ENCODE peak calls at places on chromosome 20, in ten cellular contexts. One of them, this sample, is unnamed.

GRCh38 chr20:5557123-5557522 is 193.1 kb upstream of the SHLD1 start:
- DNase-seq in stimulated activated naive CD4-positive, alpha-beta T cell: peak; percentile 28
- DNase-seq in activated CD4-positive, CD25-positive, alpha-beta regulatory T cell treated with anti-CD3 and anti-CD28 coated beads, Interleukin-2, amount 50 U/mL, for 16 hours: peak; percentile 16
- DNase-seq in HCT116: peak; percentile 13
- DNase-seq in neural crest cell: peak; percentile 35
- DNase-seq in mesothelial cell of epicardium: no peak
- DNase-seq in astrocyte of the spinal cord: peak; percentile 50
- DNase-seq in head of caudate nucleus: peak; percentile 47
- DNase-seq in astrocyte of the hippocampus: peak; percentile 62
- DNase-seq in stomach: peak; percentile 54
- DNase-seq in this sample: no peak

GRCh38 chr20:58498445-58499068 is 16.6 kb downstream of the APCDD1L start:
- DNase-seq in stimulated activated naive CD4-positive, alpha-beta T cell: no peak
- DNase-seq in activated CD4-positive, CD25-positive, alpha-beta regulatory T cell treated with anti-CD3 and anti-CD28 coated beads, Interleukin-2, amount 50 U/mL, for 16 hours: no peak
- DNase-seq in HCT116: no peak
- DNase-seq in neural crest cell: no peak
- DNase-seq in mesothelial cell of epicardium: no peak
- DNase-seq in astrocyte of the spinal cord: no peak
- DNase-seq in head of caudate nucleus: no peak
- DNase-seq in astrocyte of the hippocampus: no peak
- DNase-seq in stomach: peak; percentile 31
- DNase-seq in this sample: peak; percentile 62

GRCh38 chr20:63536997-63537524 is at the start of gene PTK6:
- DNase-seq in stimulated activated naive CD4-positive, alpha-beta T cell: peak; percentile 10
- DNase-seq in activated CD4-positive, CD25-positive, alpha-beta regulatory T cell treated with anti-CD3 and anti-CD28 coated beads, Interleukin-2, amount 50 U/mL, for 16 hours: no peak
- DNase-seq in HCT116: no peak
- DNase-seq in neural crest cell: no peak
- DNase-seq in mesothelial cell of epicardium: no peak
- DNase-seq in astrocyte of the spinal cord: no peak
- DNase-seq in head of caudate nucleus: no peak
- DNase-seq in astrocyte of the hippocampus: no peak
- DNase-seq in stomach: peak; percentile 84
- DNase-seq in this sample: no peak

GRCh38 chr20:37336369-37337207 is 9.4 kb upstream of the SRC start:
- DNase-seq in stimulated activated naive CD4-positive, alpha-beta T cell: no peak
- DNase-seq in activated CD4-positive, CD25-positive, alpha-beta regulatory T cell treated with anti-CD3 and anti-CD28 coated beads, Interleukin-2, amount 50 U/mL, for 16 hours: no peak
- DNase-seq in HCT116: no peak
- DNase-seq in neural crest cell: no peak
- DNase-seq in mesothelial cell of epicardium: no peak
- DNase-seq in astrocyte of the spinal cord: no peak
- DNase-seq in head of caudate nucleus: peak; percentile 27
- DNase-seq in astrocyte of the hippocampus: no peak
- DNase-seq in stomach: no peak
- DNase-seq in this sample: no peak

GRCh38 chr20:2533118-2533517 is 3.3 kb upstream of the TMC2 start:
- DNase-seq in stimulated activated naive CD4-positive, alpha-beta T cell: no peak
- DNase-seq in activated CD4-positive, CD25-positive, alpha-beta regulatory T cell treated with anti-CD3 and anti-CD28 coated beads, Interleukin-2, amount 50 U/mL, for 16 hours: no peak
- DNase-seq in HCT116: no peak
- DNase-seq in neural crest cell: no peak
- DNase-seq in mesothelial cell of epicardium: no peak
- DNase-seq in astrocyte of the spinal cord: no peak
- DNase-seq in head of caudate nucleus: no peak
- DNase-seq in astrocyte of the hippocampus: no peak
- DNase-seq in stomach: no peak
- DNase-seq in this sample: peak; percentile 57

GRCh38 chr20:21272279-21272678 is 30.9 kb upstream of the XRN2 start:
- DNase-seq in stimulated activated naive CD4-positive, alpha-beta T cell: no peak
- DNase-seq in activated CD4-positive, CD25-positive, alpha-beta regulatory T cell treated with anti-CD3 and anti-CD28 coated beads, Interleukin-2, amount 50 U/mL, for 16 hours: no peak
- DNase-seq in HCT116: no peak
- DNase-seq in neural crest cell: no peak
- DNase-seq in mesothelial cell of epicardium: no peak
- DNase-seq in astrocyte of the spinal cord: peak; percentile 8
- DNase-seq in head of caudate nucleus: no peak
- DNase-seq in astrocyte of the hippocampus: peak; percentile 52
- DNase-seq in stomach: no peak
- DNase-seq in this sample: no peak

GRCh38 chr20:1391640-1392442 is 1.0 kb downstream of the FKBP1A start:
- DNase-seq in stimulated activated naive CD4-positive, alpha-beta T cell: no peak
- DNase-seq in activated CD4-positive, CD25-positive, alpha-beta regulatory T cell treated with anti-CD3 and anti-CD28 coated beads, Interleukin-2, amount 50 U/mL, for 16 hours: no peak
- DNase-seq in HCT116: no peak
- DNase-seq in neural crest cell: no peak
- DNase-seq in mesothelial cell of epicardium: no peak
- DNase-seq in astrocyte of the spinal cord: peak; percentile 39
- DNase-seq in head of caudate nucleus: no peak
- DNase-seq in astrocyte of the hippocampus: peak; percentile 62
- DNase-seq in stomach: no peak
- DNase-seq in this sample: no peak

GRCh38 chr20:20261159-20261558 is 106.7 kb upstream of the INSM1 start:
- DNase-seq in stimulated activated naive CD4-positive, alpha-beta T cell: no peak
- DNase-seq in activated CD4-positive, CD25-positive, alpha-beta regulatory T cell treated with anti-CD3 and anti-CD28 coated beads, Interleukin-2, amount 50 U/mL, for 16 hours: no peak
- DNase-seq in HCT116: no peak
- DNase-seq in neural crest cell: no peak
- DNase-seq in mesothelial cell of epicardium: no peak
- DNase-seq in astrocyte of the spinal cord: no peak
- DNase-seq in head of caudate nucleus: no peak
- DNase-seq in astrocyte of the hippocampus: no peak
- DNase-seq in stomach: no peak
- DNase-seq in this sample: no peak

GRCh38 chr20:43389839-43390626 is 67.7 kb upstream of the SRSF6 start:
- DNase-seq in stimulated activated naive CD4-positive, alpha-beta T cell: no peak
- DNase-seq in activated CD4-positive, CD25-positive, alpha-beta regulatory T cell treated with anti-CD3 and anti-CD28 coated beads, Interleukin-2, amount 50 U/mL, for 16 hours: no peak
- DNase-seq in HCT116: no peak
- DNase-seq in neural crest cell: peak; percentile 36
- DNase-seq in mesothelial cell of epicardium: no peak
- DNase-seq in astrocyte of the spinal cord: no peak
- DNase-seq in head of caudate nucleus: no peak
- DNase-seq in astrocyte of the hippocampus: no peak
- DNase-seq in stomach: no peak
- DNase-seq in this sample: no peak

GRCh38 chr20:11982289-11982957 is 64.7 kb downstream of the BTBD3 start:
- DNase-seq in stimulated activated naive CD4-positive, alpha-beta T cell: no peak
- DNase-seq in activated CD4-positive, CD25-positive, alpha-beta regulatory T cell treated with anti-CD3 and anti-CD28 coated beads, Interleukin-2, amount 50 U/mL, for 16 hours: no peak
- DNase-seq in HCT116: no peak
- DNase-seq in neural crest cell: no peak
- DNase-seq in mesothelial cell of epicardium: no peak
- DNase-seq in astrocyte of the spinal cord: no peak
- DNase-seq in head of caudate nucleus: no peak
- DNase-seq in astrocyte of the hippocampus: no peak
- DNase-seq in stomach: peak; percentile 55
- DNase-seq in this sample: no peak

GRCh38 chr20:63942250-63943006 is 13.8 kb downstream of the UCKL1 start:
- DNase-seq in stimulated activated naive CD4-positive, alpha-beta T cell: no peak
- DNase-seq in activated CD4-positive, CD25-positive, alpha-beta regulatory T cell treated with anti-CD3 and anti-CD28 coated beads, Interleukin-2, amount 50 U/mL, for 16 hours: no peak
- DNase-seq in HCT116: no peak
- DNase-seq in neural crest cell: no peak
- DNase-seq in mesothelial cell of epicardium: no peak
- DNase-seq in astrocyte of the spinal cord: peak; percentile 34
- DNase-seq in head of caudate nucleus: no peak
- DNase-seq in astrocyte of the hippocampus: no peak
- DNase-seq in stomach: peak; percentile 69
- DNase-seq in this sample: peak; percentile 79

GRCh38 chr20:438581-439469 is 23.5 kb downstream of the TBC1D20 start:
- DNase-seq in stimulated activated naive CD4-positive, alpha-beta T cell: peak; percentile 62
- DNase-seq in activated CD4-positive, CD25-positive, alpha-beta regulatory T cell treated with anti-CD3 and anti-CD28 coated beads, Interleukin-2, amount 50 U/mL, for 16 hours: peak; percentile 34
- DNase-seq in HCT116: no peak
- DNase-seq in neural crest cell: no peak
- DNase-seq in mesothelial cell of epicardium: no peak
- DNase-seq in astrocyte of the spinal cord: no peak
- DNase-seq in head of caudate nucleus: no peak
- DNase-seq in astrocyte of the hippocampus: no peak
- DNase-seq in stomach: peak; percentile 47
- DNase-seq in this sample: peak; percentile 48

GRCh38 chr20:34578521-34579147 is 20.1 kb downstream of the MAP1LC3A start:
- DNase-seq in stimulated activated naive CD4-positive, alpha-beta T cell: no peak
- DNase-seq in activated CD4-positive, CD25-positive, alpha-beta regulatory T cell treated with anti-CD3 and anti-CD28 coated beads, Interleukin-2, amount 50 U/mL, for 16 hours: no peak
- DNase-seq in HCT116: no peak
- DNase-seq in neural crest cell: no peak
- DNase-seq in mesothelial cell of epicardium: no peak
- DNase-seq in astrocyte of the spinal cord: no peak
- DNase-seq in head of caudate nucleus: no peak
- DNase-seq in astrocyte of the hippocampus: no peak
- DNase-seq in stomach: no peak
- DNase-seq in this sample: no peak

GRCh38 chr20:61608275-61609085 is 356.4 kb downstream of the CDH4 start:
- DNase-seq in stimulated activated naive CD4-positive, alpha-beta T cell: no peak
- DNase-seq in activated CD4-positive, CD25-positive, alpha-beta regulatory T cell treated with anti-CD3 and anti-CD28 coated beads, Interleukin-2, amount 50 U/mL, for 16 hours: no peak
- DNase-seq in HCT116: no peak
- DNase-seq in neural crest cell: peak; percentile 50
- DNase-seq in mesothelial cell of epicardium: no peak
- DNase-seq in astrocyte of the spinal cord: peak; percentile 22
- DNase-seq in head of caudate nucleus: no peak
- DNase-seq in astrocyte of the hippocampus: peak; percentile 69
- DNase-seq in stomach: no peak
- DNase-seq in this sample: no peak

GRCh38 chr20:5033566-5033965 is 32.3 kb upstream of the SLC23A2 start:
- DNase-seq in stimulated activated naive CD4-positive, alpha-beta T cell: no peak
- DNase-seq in activated CD4-positive, CD25-positive, alpha-beta regulatory T cell treated with anti-CD3 and anti-CD28 coated beads, Interleukin-2, amount 50 U/mL, for 16 hours: no peak
- DNase-seq in HCT116: no peak
- DNase-seq in neural crest cell: no peak
- DNase-seq in mesothelial cell of epicardium: no peak
- DNase-seq in astrocyte of the spinal cord: peak; percentile 18
- DNase-seq in head of caudate nucleus: no peak
- DNase-seq in astrocyte of the hippocampus: peak; percentile 73
- DNase-seq in stomach: no peak
- DNase-seq in this sample: no peak

GRCh38 chr20:32207211-32207625 is 325 bp downstream of the PLAGL2 start:
- DNase-seq in stimulated activated naive CD4-positive, alpha-beta T cell: no peak
- DNase-seq in activated CD4-positive, CD25-positive, alpha-beta regulatory T cell treated with anti-CD3 and anti-CD28 coated beads, Interleukin-2, amount 50 U/mL, for 16 hours: no peak
- DNase-seq in HCT116: no peak
- DNase-seq in neural crest cell: peak; percentile 25
- DNase-seq in mesothelial cell of epicardium: no peak
- DNase-seq in astrocyte of the spinal cord: no peak
- DNase-seq in head of caudate nucleus: no peak
- DNase-seq in astrocyte of the hippocampus: no peak
- DNase-seq in stomach: no peak
- DNase-seq in this sample: no peak

GRCh38 chr20:46438156-46438750 is 31.8 kb upstream of the ELMO2 start:
- DNase-seq in stimulated activated naive CD4-positive, alpha-beta T cell: no peak
- DNase-seq in activated CD4-positive, CD25-positive, alpha-beta regulatory T cell treated with anti-CD3 and anti-CD28 coated beads, Interleukin-2, amount 50 U/mL, for 16 hours: no peak
- DNase-seq in HCT116: peak; percentile 21
- DNase-seq in neural crest cell: no peak
- DNase-seq in mesothelial cell of epicardium: no peak
- DNase-seq in astrocyte of the spinal cord: peak; percentile 11
- DNase-seq in head of caudate nucleus: peak; percentile 48
- DNase-seq in astrocyte of the hippocampus: peak; percentile 52
- DNase-seq in stomach: no peak
- DNase-seq in this sample: no peak

GRCh38 chr20:400121-400450 is 8.0 kb upstream of the RBCK1 start:
- DNase-seq in stimulated activated naive CD4-positive, alpha-beta T cell: no peak
- DNase-seq in activated CD4-positive, CD25-positive, alpha-beta regulatory T cell treated with anti-CD3 and anti-CD28 coated beads, Interleukin-2, amount 50 U/mL, for 16 hours: no peak
- DNase-seq in HCT116: no peak
- DNase-seq in neural crest cell: no peak
- DNase-seq in mesothelial cell of epicardium: no peak
- DNase-seq in astrocyte of the spinal cord: no peak
- DNase-seq in head of caudate nucleus: no peak
- DNase-seq in astrocyte of the hippocampus: no peak
- DNase-seq in stomach: no peak
- DNase-seq in this sample: no peak

GRCh38 chr20:61979090-61979489 is 86.6 kb downstream of the TAF4 start:
- DNase-seq in stimulated activated naive CD4-positive, alpha-beta T cell: no peak
- DNase-seq in activated CD4-positive, CD25-positive, alpha-beta regulatory T cell treated with anti-CD3 and anti-CD28 coated beads, Interleukin-2, amount 50 U/mL, for 16 hours: no peak
- DNase-seq in HCT116: no peak
- DNase-seq in neural crest cell: no peak
- DNase-seq in mesothelial cell of epicardium: no peak
- DNase-seq in astrocyte of the spinal cord: no peak
- DNase-seq in head of caudate nucleus: no peak
- DNase-seq in astrocyte of the hippocampus: no peak
- DNase-seq in stomach: no peak
- DNase-seq in this sample: no peak

GRCh38 chr20:25321262-25321831 is 69.3 kb downstream of the ABHD12 start:
- DNase-seq in stimulated activated naive CD4-positive, alpha-beta T cell: no peak
- DNase-seq in activated CD4-positive, CD25-positive, alpha-beta regulatory T cell treated with anti-CD3 and anti-CD28 coated beads, Interleukin-2, amount 50 U/mL, for 16 hours: no peak
- DNase-seq in HCT116: no peak
- DNase-seq in neural crest cell: no peak
- DNase-seq in mesothelial cell of epicardium: no peak
- DNase-seq in astrocyte of the spinal cord: no peak
- DNase-seq in head of caudate nucleus: no peak
- DNase-seq in astrocyte of the hippocampus: no peak
- DNase-seq in stomach: no peak
- DNase-seq in this sample: no peak

GRCh38 chr20:48012401-48012974 is 227.2 kb upstream of the SULF2 start:
- DNase-seq in stimulated activated naive CD4-positive, alpha-beta T cell: no peak
- DNase-seq in activated CD4-positive, CD25-positive, alpha-beta regulatory T cell treated with anti-CD3 and anti-CD28 coated beads, Interleukin-2, amount 50 U/mL, for 16 hours: no peak
- DNase-seq in HCT116: no peak
- DNase-seq in neural crest cell: no peak
- DNase-seq in mesothelial cell of epicardium: no peak
- DNase-seq in astrocyte of the spinal cord: peak; percentile 37
- DNase-seq in head of caudate nucleus: no peak
- DNase-seq in astrocyte of the hippocampus: peak; percentile 84
- DNase-seq in stomach: no peak
- DNase-seq in this sample: no peak

GRCh38 chr20:8305449-8305978 is 173.4 kb downstream of the PLCB1 start:
- DNase-seq in stimulated activated naive CD4-positive, alpha-beta T cell: peak; percentile 57
- DNase-seq in activated CD4-positive, CD25-positive, alpha-beta regulatory T cell treated with anti-CD3 and anti-CD28 coated beads, Interleukin-2, amount 50 U/mL, for 16 hours: peak; percentile 17
- DNase-seq in HCT116: peak; percentile 67
- DNase-seq in neural crest cell: peak; percentile 9
- DNase-seq in mesothelial cell of epicardium: peak; percentile 27
- DNase-seq in astrocyte of the spinal cord: peak; percentile 20
- DNase-seq in head of caudate nucleus: no peak
- DNase-seq in astrocyte of the hippocampus: peak; percentile 11
- DNase-seq in stomach: peak; percentile 71
- DNase-seq in this sample: no peak

GRCh38 chr20:35866446-35867202 is 87.7 kb downstream of the SCAND1 start:
- DNase-seq in stimulated activated naive CD4-positive, alpha-beta T cell: no peak
- DNase-seq in activated CD4-positive, CD25-positive, alpha-beta regulatory T cell treated with anti-CD3 and anti-CD28 coated beads, Interleukin-2, amount 50 U/mL, for 16 hours: no peak
- DNase-seq in HCT116: no peak
- DNase-seq in neural crest cell: no peak
- DNase-seq in mesothelial cell of epicardium: no peak
- DNase-seq in astrocyte of the spinal cord: peak; percentile 24
- DNase-seq in head of caudate nucleus: no peak
- DNase-seq in astrocyte of the hippocampus: peak; percentile 61
- DNase-seq in stomach: no peak
- DNase-seq in this sample: no peak

GRCh38 chr20:36386236-36386635 is 80.1 kb downstream of the DLGAP4 start:
- DNase-seq in stimulated activated naive CD4-positive, alpha-beta T cell: no peak
- DNase-seq in activated CD4-positive, CD25-positive, alpha-beta regulatory T cell treated with anti-CD3 and anti-CD28 coated beads, Interleukin-2, amount 50 U/mL, for 16 hours: no peak
- DNase-seq in HCT116: no peak
- DNase-seq in neural crest cell: no peak
- DNase-seq in mesothelial cell of epicardium: no peak
- DNase-seq in astrocyte of the spinal cord: no peak
- DNase-seq in head of caudate nucleus: no peak
- DNase-seq in astrocyte of the hippocampus: no peak
- DNase-seq in stomach: no peak
- DNase-seq in this sample: no peak

GRCh38 chr20:63577317-63577894 is 3.4 kb upstream of the HELZ2 start:
- DNase-seq in stimulated activated naive CD4-positive, alpha-beta T cell: no peak
- DNase-seq in activated CD4-positive, CD25-positive, alpha-beta regulatory T cell treated with anti-CD3 and anti-CD28 coated beads, Interleukin-2, amount 50 U/mL, for 16 hours: no peak
- DNase-seq in HCT116: no peak
- DNase-seq in neural crest cell: no peak
- DNase-seq in mesothelial cell of epicardium: no peak
- DNase-seq in astrocyte of the spinal cord: no peak
- DNase-seq in head of caudate nucleus: peak; percentile 47
- DNase-seq in astrocyte of the hippocampus: no peak
- DNase-seq in stomach: peak; percentile 89
- DNase-seq in this sample: no peak

GRCh38 chr20:47125553-47126373 is 230.7 kb downstream of the ZMYND8 start:
- DNase-seq in stimulated activated naive CD4-positive, alpha-beta T cell: no peak
- DNase-seq in activated CD4-positive, CD25-positive, alpha-beta regulatory T cell treated with anti-CD3 and anti-CD28 coated beads, Interleukin-2, amount 50 U/mL, for 16 hours: no peak
- DNase-seq in HCT116: no peak
- DNase-seq in neural crest cell: no peak
- DNase-seq in mesothelial cell of epicardium: no peak
- DNase-seq in astrocyte of the spinal cord: no peak
- DNase-seq in head of caudate nucleus: no peak
- DNase-seq in astrocyte of the hippocampus: peak; percentile 64
- DNase-seq in stomach: no peak
- DNase-seq in this sample: no peak

GRCh38 chr20:23832775-23833508 is 6.4 kb upstream of the CST2 start:
- DNase-seq in stimulated activated naive CD4-positive, alpha-beta T cell: no peak
- DNase-seq in activated CD4-positive, CD25-positive, alpha-beta regulatory T cell treated with anti-CD3 and anti-CD28 coated beads, Interleukin-2, amount 50 U/mL, for 16 hours: no peak
- DNase-seq in HCT116: no peak
- DNase-seq in neural crest cell: no peak
- DNase-seq in mesothelial cell of epicardium: no peak
- DNase-seq in astrocyte of the spinal cord: no peak
- DNase-seq in head of caudate nucleus: no peak
- DNase-seq in astrocyte of the hippocampus: no peak
- DNase-seq in stomach: no peak
- DNase-seq in this sample: no peak

GRCh38 chr20:19405958-19406357 is 193.5 kb downstream of the SLC24A3 start:
- DNase-seq in stimulated activated naive CD4-positive, alpha-beta T cell: no peak
- DNase-seq in activated CD4-positive, CD25-positive, alpha-beta regulatory T cell treated with anti-CD3 and anti-CD28 coated beads, Interleukin-2, amount 50 U/mL, for 16 hours: no peak
- DNase-seq in HCT116: no peak
- DNase-seq in neural crest cell: no peak
- DNase-seq in mesothelial cell of epicardium: no peak
- DNase-seq in astrocyte of the spinal cord: no peak
- DNase-seq in head of caudate nucleus: no peak
- DNase-seq in astrocyte of the hippocampus: no peak
- DNase-seq in stomach: no peak
- DNase-seq in this sample: no peak

This sample was measured in suprapubic skin.